ENCODE peak calls at places on chromosomes 1 and 21, in seven cellular contexts. X, C, E, T, H, B and G are unnamed samples.

GRCh38 chr1:164780863-164781262 is 221.9 kb downstream of the PBX1 start:
- DNase-seq in X (no peak), C (no peak), E (no peak), T (no peak), H (no peak), B (no peak), G (peak)

GRCh38 chr1:171188388-171189266 is 3.5 kb downstream of the FMO2 start:
- DNase-seq in X (no peak), C (peak), E (peak), T (peak), H (peak), B (peak), G (no peak)

GRCh38 chr1:202662081-202662480 is 48.2 kb downstream of the SYT2 start:
- DNase-seq in X (no peak), C (no peak), E (no peak), T (no peak), H (no peak), B (no peak), G (no peak)

GRCh38 chr1:13807213-13807612 is 107.2 kb downstream of the PRDM2 start:
- DNase-seq in X (no peak), C (no peak), E (peak), T (peak), H (peak), B (no peak), G (no peak)

GRCh38 chr1:20017741-20018140 is 38.3 kb upstream of the PLA2G2A start:
- DNase-seq in X (no peak), C (no peak), E (no peak), T (no peak), H (no peak), B (no peak), G (no peak)

GRCh38 chr21:45556645-45557601 is 14.7 kb upstream of the SLC19A1 start:
- DNase-seq in X (peak), C (no peak), E (no peak), T (peak), H (no peak), B (no peak), G (no peak)

GRCh38 chr21:45874716-45875415 is 106.7 kb upstream of the COL6A1 start:
- DNase-seq in X (no peak), C (peak), E (no peak), T (no peak), H (no peak), B (no peak), G (peak)

GRCh38 chr1:57506941-57507340 is 83.1 kb upstream of the DAB1 start:
- DNase-seq in X (no peak), C (no peak), E (no peak), T (no peak), H (no peak), B (no peak), G (no peak)

GRCh38 chr1:90964444-90965035 is 57.3 kb downstream of the ZNF644 start:
- DNase-seq in X (no peak), C (no peak), E (no peak), T (no peak), H (no peak), B (no peak), G (no peak)

GRCh38 chr1:28553229-28553930 is 495 bp downstream of the TRNAU1AP start:
- DNase-seq in X (no peak), C (peak), E (no peak), T (no peak), H (peak), B (no peak), G (no peak)

GRCh38 chr1:230901711-230902110 is 33.4 kb upstream of the C1orf198 start:
- DNase-seq in X (no peak), C (no peak), E (no peak), T (no peak), H (no peak), B (peak), G (no peak)

GRCh38 chr1:152980676-152981075 is 3.2 kb upstream of the SPRR1A start:
- DNase-seq in X (no peak), C (no peak), E (no peak), T (no peak), H (no peak), B (no peak), G (no peak)

GRCh38 chr1:181117648-181118449 is 29.3 kb downstream of the IER5 start:
- DNase-seq in X (no peak), C (no peak), E (no peak), T (no peak), H (no peak), B (peak), G (no peak)

GRCh38 chr1:54507471-54507870 is 40.6 kb upstream of the ACOT11 start:
- DNase-seq in X (no peak), C (no peak), E (no peak), T (no peak), H (no peak), B (no peak), G (no peak)

GRCh38 chr1:152869808-152870419 is 8.2 kb upstream of the SMCP start:
- DNase-seq in X (no peak), C (peak), E (peak), T (peak), H (peak), B (peak), G (no peak)

GRCh38 chr1:198529414-198529813 is 11.1 kb downstream of the ATP6V1G3 start:
- DNase-seq in X (no peak), C (no peak), E (no peak), T (no peak), H (no peak), B (no peak), G (no peak)

GRCh38 chr1:109959974-109960744 is 24.4 kb upstream of the AHCYL1 start:
- DNase-seq in X (no peak), C (no peak), E (no peak), T (peak), H (peak), B (no peak), G (no peak)
- TF ChIP-seq CTCF in X (no peak), C (no peak), E (peak), T (no peak), H (no peak), B (no peak), G (no peak)

GRCh38 chr1:112256413-112256812 is 139.6 kb upstream of the CTTNBP2NL start:
- DNase-seq in X (no peak), C (no peak), E (no peak), T (no peak), H (no peak), B (no peak), G (no peak)

GRCh38 chr1:112260699-112261098 is 135.3 kb upstream of the CTTNBP2NL start:
- DNase-seq in X (no peak), C (no peak), E (no peak), T (no peak), H (no peak), B (no peak), G (no peak)

GRCh38 chr1:112253366-112253765 is 142.6 kb upstream of the CTTNBP2NL start:
- DNase-seq in X (no peak), C (no peak), E (no peak), T (no peak), H (no peak), B (no peak), G (no peak)

GRCh38 chr1:112255080-112255479 is 140.9 kb upstream of the CTTNBP2NL start:
- DNase-seq in X (no peak), C (no peak), E (no peak), T (no peak), H (no peak), B (no peak), G (no peak)

DNA sequence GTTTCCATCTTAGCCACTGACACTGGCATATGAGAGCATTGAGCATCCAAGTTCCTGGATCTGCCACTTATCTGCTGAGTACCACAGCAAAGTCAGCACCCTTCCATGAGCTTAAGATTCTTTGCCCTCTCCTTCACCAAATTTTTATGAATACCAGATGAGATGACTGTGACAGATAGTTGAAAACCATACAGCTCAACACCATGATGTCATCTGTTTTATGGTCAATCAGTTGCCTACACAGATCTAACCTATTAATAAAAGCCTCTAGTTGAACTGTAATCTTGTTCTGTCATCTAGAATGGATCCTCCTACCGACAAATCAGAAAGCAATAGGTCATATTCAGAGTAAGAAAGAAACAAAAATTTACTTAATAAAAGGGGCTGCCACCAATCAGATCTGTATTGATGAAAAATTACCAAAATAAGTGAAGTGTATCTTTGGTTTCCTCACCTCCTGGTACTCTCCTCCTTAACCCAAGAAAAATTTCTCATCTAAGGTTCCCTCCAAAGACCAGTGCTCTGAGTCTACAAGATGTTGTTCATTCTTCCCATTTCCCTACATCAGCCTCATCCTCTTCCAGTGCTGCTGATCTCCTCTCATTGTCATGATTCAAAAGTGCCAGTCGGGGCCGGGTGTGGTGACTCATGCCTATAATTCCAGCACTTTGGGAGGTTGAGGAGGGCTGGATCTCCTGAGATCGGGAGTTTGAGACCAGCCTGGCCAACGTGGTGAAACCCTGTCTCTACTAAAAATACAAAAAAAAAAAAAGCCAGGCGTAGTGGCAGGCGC is 138.8 kb upstream of the CTTNBP2NL start:
- DNase-seq in X (no peak), C (no peak), E (no peak), T (no peak), H (no peak), B (no peak), G (no peak)
- TF ChIP-seq CTCF in X (no peak), C (no peak), E (no peak), T (no peak), H (no peak), B (no peak), G (no peak)

GRCh38 chr1:244636488-244637259 is 16.3 kb upstream of the DESI2 start:
- DNase-seq in X (no peak), C (no peak), E (no peak), T (no peak), H (no peak), B (no peak), G (no peak)
- TF ChIP-seq CTCF in X (no peak), C (no peak), E (no peak), T (peak), H (no peak), B (no peak), G (no peak)

GRCh38 chr21:33780631-33781030 is 135.0 kb downstream of the ATP5PO start:
- DNase-seq in X (no peak), C (no peak), E (no peak), T (no peak), H (no peak), B (no peak), G (no peak)

GRCh38 chr21:33783173-33783572 is 132.4 kb downstream of the ATP5PO start:
- DNase-seq in X (no peak), C (no peak), E (no peak), T (no peak), H (no peak), B (no peak), G (no peak)

DNA sequence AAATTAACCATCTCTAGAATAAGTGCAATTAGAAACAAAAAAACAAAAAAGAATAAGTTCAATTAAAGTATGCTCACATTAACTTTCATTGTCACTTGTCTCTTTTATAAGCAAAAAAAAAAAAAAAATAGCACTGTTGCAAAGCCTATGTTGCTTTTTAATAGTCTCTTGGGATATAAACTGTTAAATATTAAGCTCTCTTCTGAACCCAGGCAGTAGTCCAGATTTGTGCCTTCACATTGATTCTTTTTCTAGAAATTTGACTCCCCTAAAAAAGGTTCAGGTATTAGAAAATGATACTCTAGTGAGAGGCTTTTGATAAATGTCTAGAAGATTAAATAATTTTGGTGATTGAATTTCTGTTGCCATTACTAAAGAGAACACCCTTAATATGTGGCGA is 132.0 kb downstream of the ATP5PO start:
- DNase-seq in X (no peak), C (no peak), E (no peak), T (no peak), H (no peak), B (no peak), G (no peak)
- TF ChIP-seq CTCF in X (no peak), C (no peak), E (no peak), T (no peak), H (no peak), B (no peak), G (no peak)

DNA sequence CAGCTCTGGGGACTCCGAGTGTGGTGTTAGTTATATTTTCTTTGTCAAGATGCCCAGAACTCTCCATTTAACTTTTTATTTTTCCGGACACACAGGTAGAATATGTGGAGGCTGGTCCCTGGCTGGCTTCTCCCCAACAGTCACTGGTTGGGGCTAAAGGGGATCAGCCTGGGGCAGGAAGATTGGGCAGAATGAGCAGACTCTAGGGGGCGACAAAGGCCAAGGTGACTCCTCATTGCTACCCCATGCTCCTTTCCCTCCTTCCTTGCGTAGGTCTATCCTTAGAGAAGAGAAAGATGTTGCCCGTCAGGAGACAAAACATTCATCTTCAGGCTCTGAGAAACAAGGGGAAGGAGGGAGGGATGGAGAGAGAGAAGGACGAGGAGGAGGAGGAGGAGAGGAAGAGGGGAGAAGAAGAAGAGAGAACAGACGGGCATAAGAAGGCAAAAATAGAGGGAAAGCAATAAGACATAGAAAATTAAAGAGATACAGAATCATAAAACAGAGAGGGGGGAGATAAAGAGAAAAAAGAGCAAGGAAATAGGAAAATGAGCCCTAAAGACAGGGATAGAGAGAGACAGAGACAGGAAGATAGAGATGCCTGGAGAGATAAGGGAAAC is 89.9 kb downstream of the FOXD2 start:
- DNase-seq in X (no peak), C (no peak), E (no peak), T (peak), H (peak), B (peak), G (no peak)
- TF ChIP-seq CTCF in X (no peak), C (no peak), E (peak), T (peak), H (peak), B (peak), G (peak)

GRCh38 chr1:232630047-232630893 is at the start of gene SIPA1L2:
- DNase-seq in X (peak), C (peak), E (peak), T (peak), H (peak), B (peak), G (peak)

GRCh38 chr1:232627645-232628334 is 2.1 kb downstream of the SIPA1L2 start:
- DNase-seq in X (no peak), C (no peak), E (no peak), T (peak), H (no peak), B (no peak), G (no peak)

GRCh38 chr1:232629250-232630046 is 485 bp downstream of the SIPA1L2 start:
- DNase-seq in X (peak), C (peak), E (peak), T (peak), H (peak), B (peak), G (no peak)

GRCh38 chr1:232627171-232627570 is 2.8 kb downstream of the SIPA1L2 start:
- DNase-seq in X (no peak), C (no peak), E (no peak), T (no peak), H (no peak), B (no peak), G (no peak)

GRCh38 chr1:232628335-232629214 is 1.4 kb downstream of the SIPA1L2 start:
- DNase-seq in X (no peak), C (no peak), E (no peak), T (no peak), H (no peak), B (no peak), G (no peak)
- TF ChIP-seq CTCF in X (no peak), C (peak), E (peak), T (no peak), H (no peak), B (no peak), G (peak)

GRCh38 chr1:64864018-64864945 is 102.1 kb downstream of the JAK1 start:
- DNase-seq in X (no peak), C (no peak), E (no peak), T (no peak), H (no peak), B (peak), G (peak)

GRCh38 chr1:64857347-64857746 is 109.0 kb downstream of the JAK1 start:
- DNase-seq in X (no peak), C (no peak), E (no peak), T (no peak), H (no peak), B (no peak), G (no peak)

GRCh38 chr1:64865105-64865757 is 101.1 kb downstream of the JAK1 start:
- DNase-seq in X (no peak), C (no peak), E (no peak), T (no peak), H (no peak), B (no peak), G (no peak)

GRCh38 chr1:64856564-64856963 is 109.8 kb downstream of the JAK1 start:
- DNase-seq in X (no peak), C (peak), E (no peak), T (no peak), H (no peak), B (peak), G (no peak)

DNA sequence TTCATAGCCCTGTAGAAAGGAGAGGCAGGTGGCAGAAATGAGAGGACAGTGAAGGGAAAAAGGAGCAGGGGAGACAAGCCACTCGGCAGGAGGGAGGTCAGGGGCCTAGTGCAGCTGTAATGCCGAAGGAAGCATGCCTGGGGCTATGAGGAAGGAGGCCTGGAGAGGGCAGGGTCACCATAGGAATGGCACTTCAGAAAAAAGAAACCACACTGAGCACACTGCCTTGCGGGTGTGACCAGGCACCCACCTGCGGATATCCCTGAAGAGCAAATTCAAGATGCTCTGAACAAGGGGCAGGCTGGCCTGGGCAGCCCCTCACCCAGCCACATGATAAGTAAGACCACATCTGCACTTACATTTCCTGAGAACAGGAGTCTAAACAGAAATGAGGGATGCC is 104.7 kb downstream of the JAK1 start:
- DNase-seq in X (no peak), C (no peak), E (no peak), T (peak), H (peak), B (peak), G (no peak)
- TF ChIP-seq CTCF in X (no peak), C (no peak), E (no peak), T (peak), H (no peak), B (no peak), G (peak)